ENCODE peak calls at places on chromosomes 7 and 10, in seven cellular contexts. G, R, N, Q, S, H and U are unnamed samples.

GRCh38 chr7:69781412-69781846 is 183.2 kb downstream of the AUTS2 start:
- DNase-seq in G (no peak), R (no peak), N (no peak), Q (peak; percentile 25), S (no peak), H (peak; percentile 23), U (peak; percentile 85)

GRCh38 chr10:129628823-129629222 is 161.8 kb downstream of the MGMT start:
- DNase-seq in G (no peak), R (no peak), N (no peak), Q (no peak), S (no peak), H (no peak), U (no peak)

GRCh38 chr7:99155207-99155606 is 11.3 kb upstream of the SMURF1 start:
- DNase-seq in G (no peak), R (no peak), N (no peak), Q (no peak), S (no peak), H (no peak), U (no peak)

GRCh38 chr7:133299620-133300019 is 46.7 kb downstream of the EXOC4 start:
- DNase-seq in G (no peak), R (no peak), N (no peak), Q (no peak), S (no peak), H (no peak), U (no peak)

GRCh38 chr7:132480534-132480933 is 95.7 kb downstream of the PLXNA4 start:
- DNase-seq in G (no peak), R (no peak), N (no peak), Q (peak; percentile 74), S (no peak), H (peak; percentile 52), U (no peak)

GRCh38 chr10:988667-989545 is 672 bp downstream of the GTPBP4 start:
- DNase-seq in G (no peak), R (no peak), N (no peak), Q (no peak), S (no peak), H (no peak), U (no peak)

GRCh38 chr10:124886195-124886594 is 55.7 kb upstream of the ZRANB1 start:
- DNase-seq in G (no peak), R (no peak), N (no peak), Q (no peak), S (no peak), H (no peak), U (no peak)

GRCh38 chr7:137245890-137246289 is 97.6 kb downstream of the PTN start:
- DNase-seq in G (no peak), R (no peak), N (no peak), Q (no peak), S (no peak), H (no peak), U (no peak)

GRCh38 chr7:6078548-6078947 is 47.4 kb downstream of the ANKRD61 start:
- DNase-seq in G (no peak), R (no peak), N (no peak), Q (no peak), S (no peak), H (no peak), U (no peak)

GRCh38 chr7:29471444-29472138 is 92.0 kb upstream of the PRR15 start:
- DNase-seq in G (no peak), R (no peak), N (no peak), Q (no peak), S (no peak), H (no peak), U (no peak)

GRCh38 chr7:21941570-21942224 is 4.0 kb downstream of the CDCA7L start:
- DNase-seq in G (peak; percentile 48), R (no peak), N (no peak), Q (no peak), S (no peak), H (no peak), U (peak; percentile 41)

GRCh38 chr7:12053561-12053960 is 157.5 kb upstream of the TMEM106B start:
- DNase-seq in G (no peak), R (no peak), N (no peak), Q (no peak), S (no peak), H (no peak), U (no peak)

GRCh38 chr7:107874605-107875446 is 16.2 kb upstream of the DLD start:
- DNase-seq in G (no peak), R (peak; percentile 57), N (no peak), Q (no peak), S (no peak), H (no peak), U (no peak)

GRCh38 chr10:110158051-110159005 is 49.1 kb upstream of the MXI1 start:
- DNase-seq in G (no peak), R (no peak), N (no peak), Q (no peak), S (no peak), H (no peak), U (no peak)

GRCh38 chr7:73612598-73613269 is 11.6 kb downstream of the MLXIPL start:
- DNase-seq in G (no peak), R (peak; percentile 40), N (peak; percentile 90), Q (no peak), S (peak; percentile 19), H (no peak), U (peak; percentile 41)

GRCh38 chr7:151550601-151551286 is 31.0 kb upstream of the RHEB start:
- DNase-seq in G (no peak), R (no peak), N (peak; percentile 47), Q (no peak), S (no peak), H (no peak), U (no peak)

GRCh38 chr10:124162136-124162535 is 68.7 kb upstream of the CHST15 start:
- DNase-seq in G (no peak), R (no peak), N (no peak), Q (no peak), S (no peak), H (no peak), U (no peak)

GRCh38 chr10:103836776-103837344 is 18.5 kb downstream of the SH3PXD2A start:
- DNase-seq in G (no peak), R (no peak), N (no peak), Q (no peak), S (no peak), H (no peak), U (no peak)

GRCh38 chr7:99740573-99741437 is 5.8 kb upstream of the CYP3A7 start:
- DNase-seq in G (no peak), R (no peak), N (no peak), Q (no peak), S (no peak), H (no peak), U (peak; percentile 16)

GRCh38 chr7:1619152-1620079 is 49.6 kb upstream of the PSMG3 start:
- DNase-seq in G (no peak), R (no peak), N (no peak), Q (no peak), S (peak; percentile 77), H (no peak), U (no peak)

GRCh38 chr10:132536241-132536963 is 1.2 kb upstream of the INPP5A start:
- DNase-seq in G (no peak), R (peak; percentile 33), N (no peak), Q (peak; percentile 20), S (peak; percentile 74), H (peak; percentile 19), U (no peak)

DNA sequence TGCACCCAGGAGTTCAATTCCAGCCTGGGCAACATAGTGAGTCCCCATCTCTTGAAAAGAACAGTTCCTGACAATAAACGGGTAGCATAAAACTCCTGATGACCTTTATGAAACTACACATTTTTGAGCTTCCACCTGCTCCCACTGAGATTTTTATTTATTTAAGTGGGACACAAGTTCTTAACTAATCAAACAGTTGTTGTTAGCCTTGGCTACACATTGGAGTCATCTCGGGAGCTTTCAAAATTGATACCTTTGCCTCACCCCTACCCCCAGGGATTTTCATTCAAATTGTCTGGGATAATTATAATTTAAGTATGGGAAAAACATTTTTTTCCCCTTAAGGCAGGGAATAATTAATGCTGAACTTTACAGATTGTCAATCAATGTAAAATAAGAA is 39.3 kb downstream of the MALSU1 start:
- DNase-seq in G (no peak), R (no peak), N (no peak), Q (no peak), S (no peak), H (no peak), U (no peak)
- H3K36me3 ChIP-seq in G (no peaks in the 10 kb centered on the region), R (peaks cover 54% of the 10 kb centered on the region), N (no peaks in the 10 kb centered on the region), Q (no peaks in the 10 kb centered on the region), S (no peaks in the 10 kb centered on the region), H (no peaks in the 10 kb centered on the region), U (peaks cover 61% of the 10 kb centered on the region)

DNA sequence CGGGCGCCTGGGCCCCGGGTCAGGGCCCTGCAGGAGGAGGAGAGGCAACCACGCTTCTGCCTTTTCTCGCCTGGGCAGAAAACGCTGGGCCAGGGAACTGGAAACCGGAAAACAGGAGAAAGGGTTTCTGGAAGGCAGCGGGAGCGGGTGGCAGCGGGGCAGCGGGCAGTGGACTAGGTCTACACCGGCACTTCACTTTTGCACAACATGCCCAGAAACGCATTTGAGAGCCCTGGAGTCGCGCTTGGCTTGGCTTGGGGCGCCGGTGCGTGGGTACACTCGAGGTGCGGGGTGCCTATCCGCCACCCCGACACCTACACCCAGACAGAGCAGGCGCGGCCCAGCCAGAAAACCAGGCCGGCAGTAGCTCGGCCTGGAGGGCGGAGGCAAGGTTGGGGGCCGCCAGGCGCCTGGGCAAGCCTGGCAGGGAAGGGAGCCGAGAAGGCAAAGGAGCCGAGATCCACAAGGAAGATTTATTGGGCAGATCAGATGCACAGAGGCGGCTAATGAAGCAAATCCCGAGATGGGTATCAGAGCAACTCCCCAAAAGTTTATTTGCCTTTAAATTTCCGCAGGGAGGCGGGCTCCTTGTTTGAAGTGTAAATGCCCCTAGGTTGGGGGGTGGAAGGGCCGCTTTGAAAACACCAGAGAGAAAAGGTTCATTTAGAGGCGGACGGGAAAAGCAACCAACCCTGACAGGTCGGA is 3.2 kb upstream of the PAX2 start:
- DNase-seq in G (no peak), R (peak; percentile 66), N (no peak), Q (no peak), S (no peak), H (no peak), U (no peak)
- H3K4me3 ChIP-seq in G (no peak overlapping the region), R (peak overlapping the region; percentile 29), N (no peak overlapping the region), Q (no peak overlapping the region), S (no peak overlapping the region), H (no peak overlapping the region), U (no peak overlapping the region)

GRCh38 chr7:4702961-4703512 is 20.9 kb downstream of the FOXK1 start:
- DNase-seq in G (no peak), R (no peak), N (no peak), Q (peak; percentile 54), S (peak; percentile 70), H (no peak), U (no peak)
- H3K27me3 ChIP-seq in G (no peaks in the 10 kb centered on the region), R (peaks cover 43% of the 10 kb centered on the region), N (no peaks in the 10 kb centered on the region), Q (no peaks in the 10 kb centered on the region), S (no peaks in the 10 kb centered on the region), H (no peaks in the 10 kb centered on the region), U (no peaks in the 10 kb centered on the region)

GRCh38 chr10:43106256-43107091 is 29.6 kb downstream of the RET start:
- DNase-seq in G (no peak), R (no peak), N (no peak), Q (no peak), S (peak; percentile 78), H (no peak), U (no peak)

GRCh38 chr10:43105793-43106158 is 28.9 kb downstream of the RET start:
- DNase-seq in G (no peak), R (no peak), N (no peak), Q (no peak), S (peak; percentile 53), H (no peak), U (no peak)

GRCh38 chr10:43108951-43109350 is 29.3 kb upstream of the CSGALNACT2 start:
- DNase-seq in G (no peak), R (no peak), N (no peak), Q (peak; percentile 1), S (peak; percentile 77), H (no peak), U (no peak)

GRCh38 chr10:43102063-43102828 is 25.4 kb downstream of the RET start:
- DNase-seq in G (no peak), R (no peak), N (no peak), Q (no peak), S (no peak), H (no peak), U (no peak)

GRCh38 chr10:43105119-43105792 is 28.4 kb downstream of the RET start:
- DNase-seq in G (peak; percentile 63), R (peak; percentile 92), N (peak; percentile 74), Q (peak; percentile 77), S (peak; percentile 96), H (peak; percentile 80), U (peak; percentile 81)
- H3K36me3 ChIP-seq in G (no peaks in the 10 kb centered on the region), R (no peaks in the 10 kb centered on the region), N (no peaks in the 10 kb centered on the region), Q (no peaks in the 10 kb centered on the region), S (no peaks in the 10 kb centered on the region), H (no peaks in the 10 kb centered on the region), U (no peaks in the 10 kb centered on the region)